ENCODE peak calls at places on chromosomes 4 and X, in eight cellular contexts. One of them, this sample, is unnamed.

GRCh38 chr4:2168469-2169319 is 73.2 kb downstream of the HAUS3 start:
- DNase-seq in KBM-7: no peak
- DNase-seq in fibroblast of lung: no peak
- DNase-seq in activated T-cell treated with anti-CD3 and anti-CD28 coated beads for 4 hours: no peak
- DNase-seq in aorta: no peak
- DNase-seq in brain microvascular endothelial cell: no peak
- DNase-seq in endothelial cell: no peak
- DNase-seq in Caki2: no peak
- DNase-seq in this sample: no peak

GRCh38 chrX:134528936-134529335 is 69.0 kb downstream of the HPRT1 start:
- DNase-seq in KBM-7: no peak
- DNase-seq in fibroblast of lung: no peak
- DNase-seq in activated T-cell treated with anti-CD3 and anti-CD28 coated beads for 4 hours: no peak
- DNase-seq in aorta: no peak
- DNase-seq in brain microvascular endothelial cell: no peak
- DNase-seq in endothelial cell: no peak
- DNase-seq in Caki2: no peak
- DNase-seq in this sample: no peak

GRCh38 chrX:102338162-102338561 is 91.2 kb downstream of the NXF2 start:
- DNase-seq in KBM-7: no peak
- DNase-seq in fibroblast of lung: no peak
- DNase-seq in activated T-cell treated with anti-CD3 and anti-CD28 coated beads for 4 hours: no peak
- DNase-seq in aorta: no peak
- DNase-seq in brain microvascular endothelial cell: no peak
- DNase-seq in endothelial cell: no peak
- DNase-seq in Caki2: no peak
- DNase-seq in this sample: no peak

GRCh38 chrX:20487227-20487626 is 220.5 kb upstream of the RPS6KA3 start:
- DNase-seq in KBM-7: no peak
- DNase-seq in fibroblast of lung: no peak
- DNase-seq in activated T-cell treated with anti-CD3 and anti-CD28 coated beads for 4 hours: no peak
- DNase-seq in aorta: no peak
- DNase-seq in brain microvascular endothelial cell: peak
- DNase-seq in endothelial cell: no peak
- DNase-seq in Caki2: no peak
- DNase-seq in this sample: no peak

GRCh38 chr4:521636-522330 is 22.8 kb downstream of the PIGG start:
- DNase-seq in KBM-7: no peak
- DNase-seq in fibroblast of lung: no peak
- DNase-seq in activated T-cell treated with anti-CD3 and anti-CD28 coated beads for 4 hours: no peak
- DNase-seq in aorta: no peak
- DNase-seq in brain microvascular endothelial cell: no peak
- DNase-seq in endothelial cell: no peak
- DNase-seq in Caki2: no peak
- DNase-seq in this sample: no peak

GRCh38 chrX:110214684-110215083 is 103.2 kb downstream of the AMMECR1 start:
- DNase-seq in KBM-7: no peak
- DNase-seq in fibroblast of lung: no peak
- DNase-seq in activated T-cell treated with anti-CD3 and anti-CD28 coated beads for 4 hours: no peak
- DNase-seq in aorta: no peak
- DNase-seq in brain microvascular endothelial cell: no peak
- DNase-seq in endothelial cell: no peak
- DNase-seq in Caki2: no peak
- DNase-seq in this sample: no peak

GRCh38 chr4:10285028-10285427 is 168.4 kb upstream of the WDR1 start:
- DNase-seq in KBM-7: no peak
- DNase-seq in fibroblast of lung: no peak
- DNase-seq in activated T-cell treated with anti-CD3 and anti-CD28 coated beads for 4 hours: no peak
- DNase-seq in aorta: no peak
- DNase-seq in brain microvascular endothelial cell: no peak
- DNase-seq in endothelial cell: no peak
- DNase-seq in Caki2: no peak
- DNase-seq in this sample: no peak

GRCh38 chrX:44400588-44400987 is 57.1 kb upstream of the EFHC2 start:
- DNase-seq in KBM-7: no peak
- DNase-seq in fibroblast of lung: peak
- DNase-seq in activated T-cell treated with anti-CD3 and anti-CD28 coated beads for 4 hours: no peak
- DNase-seq in aorta: no peak
- DNase-seq in brain microvascular endothelial cell: peak
- DNase-seq in endothelial cell: no peak
- DNase-seq in Caki2: peak
- DNase-seq in this sample: no peak

GRCh38 chr4:76197971-76198410 is 15.6 kb downstream of the SCARB2 start:
- DNase-seq in KBM-7: peak
- DNase-seq in fibroblast of lung: peak
- DNase-seq in activated T-cell treated with anti-CD3 and anti-CD28 coated beads for 4 hours: no peak
- DNase-seq in aorta: peak
- DNase-seq in brain microvascular endothelial cell: peak
- DNase-seq in endothelial cell: peak
- DNase-seq in Caki2: no peak
- DNase-seq in this sample: no peak

GRCh38 chr4:76601791-76602190 is 166.8 kb downstream of the SHROOM3 start:
- DNase-seq in KBM-7: no peak
- DNase-seq in fibroblast of lung: no peak
- DNase-seq in activated T-cell treated with anti-CD3 and anti-CD28 coated beads for 4 hours: no peak
- DNase-seq in aorta: no peak
- DNase-seq in brain microvascular endothelial cell: no peak
- DNase-seq in endothelial cell: peak
- DNase-seq in Caki2: no peak
- DNase-seq in this sample: no peak

GRCh38 chr4:3368841-3369760 is 72.7 kb upstream of the HGFAC start:
- DNase-seq in KBM-7: no peak
- DNase-seq in fibroblast of lung: no peak
- DNase-seq in activated T-cell treated with anti-CD3 and anti-CD28 coated beads for 4 hours: peak
- DNase-seq in aorta: no peak
- DNase-seq in brain microvascular endothelial cell: no peak
- DNase-seq in endothelial cell: no peak
- DNase-seq in Caki2: no peak
- DNase-seq in this sample: no peak

GRCh38 chr4:176622251-176622968 is 170.3 kb downstream of the VEGFC start:
- DNase-seq in KBM-7: no peak
- DNase-seq in fibroblast of lung: peak
- DNase-seq in activated T-cell treated with anti-CD3 and anti-CD28 coated beads for 4 hours: no peak
- DNase-seq in aorta: no peak
- DNase-seq in brain microvascular endothelial cell: peak
- DNase-seq in endothelial cell: no peak
- DNase-seq in Caki2: no peak
- DNase-seq in this sample: no peak

GRCh38 chrX:10415704-10416001 is 204.7 kb downstream of the MID1 start:
- DNase-seq in KBM-7: no peak
- DNase-seq in fibroblast of lung: peak
- DNase-seq in activated T-cell treated with anti-CD3 and anti-CD28 coated beads for 4 hours: no peak
- DNase-seq in aorta: no peak
- DNase-seq in brain microvascular endothelial cell: peak
- DNase-seq in endothelial cell: no peak
- DNase-seq in Caki2: no peak
- DNase-seq in this sample: no peak

GRCh38 chr4:57426779-57427395 is 316.7 kb upstream of the IGFBP7 start:
- DNase-seq in KBM-7: peak
- DNase-seq in fibroblast of lung: peak
- DNase-seq in activated T-cell treated with anti-CD3 and anti-CD28 coated beads for 4 hours: no peak
- DNase-seq in aorta: peak
- DNase-seq in brain microvascular endothelial cell: peak
- DNase-seq in endothelial cell: peak
- DNase-seq in Caki2: peak
- DNase-seq in this sample: peak

GRCh38 chr4:82639947-82640346 is 78.2 kb upstream of the TMEM150C start:
- DNase-seq in KBM-7: no peak
- DNase-seq in fibroblast of lung: no peak
- DNase-seq in activated T-cell treated with anti-CD3 and anti-CD28 coated beads for 4 hours: no peak
- DNase-seq in aorta: no peak
- DNase-seq in brain microvascular endothelial cell: no peak
- DNase-seq in endothelial cell: no peak
- DNase-seq in Caki2: no peak
- DNase-seq in this sample: no peak

GRCh38 chr4:64713256-64713840 is 304.1 kb upstream of the TECRL start:
- DNase-seq in KBM-7: peak
- DNase-seq in fibroblast of lung: peak
- DNase-seq in activated T-cell treated with anti-CD3 and anti-CD28 coated beads for 4 hours: no peak
- DNase-seq in aorta: no peak
- DNase-seq in brain microvascular endothelial cell: peak
- DNase-seq in endothelial cell: no peak
- DNase-seq in Caki2: no peak
- DNase-seq in this sample: no peak

GRCh38 chr4:179605196-179605595 is 2163.0 kb upstream of the AGA start:
- DNase-seq in KBM-7: no peak
- DNase-seq in fibroblast of lung: peak
- DNase-seq in activated T-cell treated with anti-CD3 and anti-CD28 coated beads for 4 hours: no peak
- DNase-seq in aorta: no peak
- DNase-seq in brain microvascular endothelial cell: peak
- DNase-seq in endothelial cell: no peak
- DNase-seq in Caki2: no peak
- DNase-seq in this sample: no peak

GRCh38 chr4:152992027-152992426 is 55.9 kb downstream of the FHDC1 start:
- DNase-seq in KBM-7: no peak
- DNase-seq in fibroblast of lung: no peak
- DNase-seq in activated T-cell treated with anti-CD3 and anti-CD28 coated beads for 4 hours: no peak
- DNase-seq in aorta: no peak
- DNase-seq in brain microvascular endothelial cell: no peak
- DNase-seq in endothelial cell: no peak
- DNase-seq in Caki2: no peak
- DNase-seq in this sample: no peak

GRCh38 chrX:42930951-42931350 is 153.0 kb upstream of the PPP1R2C start:
- DNase-seq in KBM-7: no peak
- DNase-seq in fibroblast of lung: no peak
- DNase-seq in activated T-cell treated with anti-CD3 and anti-CD28 coated beads for 4 hours: no peak
- DNase-seq in aorta: no peak
- DNase-seq in brain microvascular endothelial cell: no peak
- DNase-seq in endothelial cell: no peak
- DNase-seq in Caki2: no peak
- DNase-seq in this sample: no peak

GRCh38 chr4:177487977-177488376 is 45.7 kb upstream of the AGA start:
- DNase-seq in KBM-7: no peak
- DNase-seq in fibroblast of lung: no peak
- DNase-seq in activated T-cell treated with anti-CD3 and anti-CD28 coated beads for 4 hours: no peak
- DNase-seq in aorta: no peak
- DNase-seq in brain microvascular endothelial cell: no peak
- DNase-seq in endothelial cell: no peak
- DNase-seq in Caki2: no peak
- DNase-seq in this sample: no peak

GRCh38 chrX:53831662-53832635 is 145.4 kb upstream of the HUWE1 start:
- DNase-seq in KBM-7: peak
- DNase-seq in fibroblast of lung: peak
- DNase-seq in activated T-cell treated with anti-CD3 and anti-CD28 coated beads for 4 hours: peak
- DNase-seq in aorta: no peak
- DNase-seq in brain microvascular endothelial cell: peak
- DNase-seq in endothelial cell: peak
- DNase-seq in Caki2: peak
- DNase-seq in this sample: no peak

GRCh38 chr4:170051402-170051801 is 25.2 kb upstream of the MFAP3L start:
- DNase-seq in KBM-7: no peak
- DNase-seq in fibroblast of lung: no peak
- DNase-seq in activated T-cell treated with anti-CD3 and anti-CD28 coated beads for 4 hours: no peak
- DNase-seq in aorta: no peak
- DNase-seq in brain microvascular endothelial cell: no peak
- DNase-seq in endothelial cell: no peak
- DNase-seq in Caki2: no peak
- DNase-seq in this sample: no peak

GRCh38 chrX:75997692-75998091 is 175.2 kb upstream of the PBDC1 start:
- DNase-seq in KBM-7: no peak
- DNase-seq in fibroblast of lung: no peak
- DNase-seq in activated T-cell treated with anti-CD3 and anti-CD28 coated beads for 4 hours: no peak
- DNase-seq in aorta: no peak
- DNase-seq in brain microvascular endothelial cell: no peak
- DNase-seq in endothelial cell: no peak
- DNase-seq in Caki2: no peak
- DNase-seq in this sample: no peak

GRCh38 chr4:14184265-14184664 is 556.7 kb upstream of the BOD1L1 start:
- DNase-seq in KBM-7: peak
- DNase-seq in fibroblast of lung: peak
- DNase-seq in activated T-cell treated with anti-CD3 and anti-CD28 coated beads for 4 hours: no peak
- DNase-seq in aorta: no peak
- DNase-seq in brain microvascular endothelial cell: no peak
- DNase-seq in endothelial cell: peak
- DNase-seq in Caki2: no peak
- DNase-seq in this sample: no peak

GRCh38 chr4:189974056-189974455 is 33.4 kb downstream of the FRG1 start:
- DNase-seq in KBM-7: peak
- DNase-seq in fibroblast of lung: peak
- DNase-seq in activated T-cell treated with anti-CD3 and anti-CD28 coated beads for 4 hours: no peak
- DNase-seq in aorta: no peak
- DNase-seq in brain microvascular endothelial cell: peak
- DNase-seq in endothelial cell: no peak
- DNase-seq in Caki2: no peak
- DNase-seq in this sample: no peak

GRCh38 chr4:152364883-152365282 is 171.0 kb downstream of the FBXW7 start:
- DNase-seq in KBM-7: no peak
- DNase-seq in fibroblast of lung: no peak
- DNase-seq in activated T-cell treated with anti-CD3 and anti-CD28 coated beads for 4 hours: no peak
- DNase-seq in aorta: no peak
- DNase-seq in brain microvascular endothelial cell: no peak
- DNase-seq in endothelial cell: no peak
- DNase-seq in Caki2: no peak
- DNase-seq in this sample: no peak

GRCh38 chr4:70187216-70187615 is 8.3 kb upstream of the ODAM start:
- DNase-seq in KBM-7: no peak
- DNase-seq in fibroblast of lung: no peak
- DNase-seq in activated T-cell treated with anti-CD3 and anti-CD28 coated beads for 4 hours: no peak
- DNase-seq in aorta: no peak
- DNase-seq in brain microvascular endothelial cell: no peak
- DNase-seq in endothelial cell: no peak
- DNase-seq in Caki2: no peak
- DNase-seq in this sample: no peak

GRCh38 chr4:134243742-134244713 is 42.4 kb upstream of the PABPC4L start:
- DNase-seq in KBM-7: no peak
- DNase-seq in fibroblast of lung: no peak
- DNase-seq in activated T-cell treated with anti-CD3 and anti-CD28 coated beads for 4 hours: no peak
- DNase-seq in aorta: no peak
- DNase-seq in brain microvascular endothelial cell: no peak
- DNase-seq in endothelial cell: no peak
- DNase-seq in Caki2: no peak
- DNase-seq in this sample: no peak

GRCh38 chrX:87621697-87622096 is 104.1 kb downstream of the KLHL4 start:
- DNase-seq in KBM-7: no peak
- DNase-seq in fibroblast of lung: peak
- DNase-seq in activated T-cell treated with anti-CD3 and anti-CD28 coated beads for 4 hours: no peak
- DNase-seq in aorta: no peak
- DNase-seq in brain microvascular endothelial cell: peak
- DNase-seq in endothelial cell: no peak
- DNase-seq in Caki2: no peak
- DNase-seq in this sample: no peak

GRCh38 chrX:23786268-23786815 is 3.4 kb downstream of the SAT1 start:
- DNase-seq in KBM-7: no peak
- DNase-seq in fibroblast of lung: peak
- DNase-seq in activated T-cell treated with anti-CD3 and anti-CD28 coated beads for 4 hours: no peak
- DNase-seq in aorta: no peak
- DNase-seq in brain microvascular endothelial cell: peak
- DNase-seq in endothelial cell: no peak
- DNase-seq in Caki2: no peak
- DNase-seq in this sample: no peak

GRCh38 chr4:108702960-108703359 is 52.6 kb downstream of the OSTC start:
- DNase-seq in KBM-7: no peak
- DNase-seq in fibroblast of lung: no peak
- DNase-seq in activated T-cell treated with anti-CD3 and anti-CD28 coated beads for 4 hours: no peak
- DNase-seq in aorta: no peak
- DNase-seq in brain microvascular endothelial cell: no peak
- DNase-seq in endothelial cell: no peak
- DNase-seq in Caki2: no peak
- DNase-seq in this sample: no peak

GRCh38 chr4:19301527-19301926 is 950.2 kb upstream of the SLIT2 start:
- DNase-seq in KBM-7: no peak
- DNase-seq in fibroblast of lung: no peak
- DNase-seq in activated T-cell treated with anti-CD3 and anti-CD28 coated beads for 4 hours: no peak
- DNase-seq in aorta: no peak
- DNase-seq in brain microvascular endothelial cell: peak
- DNase-seq in endothelial cell: no peak
- DNase-seq in Caki2: no peak
- DNase-seq in this sample: no peak

This sample was measured in smooth muscle cell of the brain vasculature.